ENCODE peak calls at places on chromosomes 2 and 18, in six cellular contexts. V, W, K, N, S and O are unnamed samples.

GRCh38 chr2:85215074-85216050 is 82.2 kb downstream of the TCF7L1 start:
- DNase-seq in V (peak; percentile 79), W (no peak), K (peak; percentile 45), N (no peak), S (peak; percentile 94), O (peak; percentile 45)

GRCh38 chr2:85490861-85491763 is 47.9 kb upstream of the MAT2A start:
- DNase-seq in V (no peak), W (no peak), K (no peak), N (no peak), S (peak; percentile 16), O (no peak)

GRCh38 chr2:9990735-9991134 is 39.2 kb downstream of the GRHL1 start:
- DNase-seq in V (no peak), W (no peak), K (peak; percentile 73), N (no peak), S (no peak), O (no peak)

GRCh38 chr2:54482725-54483124 is 26.6 kb downstream of the SPTBN1 start:
- DNase-seq in V (peak; percentile 53), W (no peak), K (no peak), N (no peak), S (peak; percentile 89), O (no peak)

GRCh38 chr2:9145109-9145751 is 61.4 kb upstream of the ASAP2 start:
- DNase-seq in V (no peak), W (no peak), K (no peak), N (no peak), S (peak; percentile 92), O (no peak)

GRCh38 chr2:144516981-144517824 is 2.7 kb downstream of the ZEB2 start:
- DNase-seq in V (peak; percentile 88), W (no peak), K (peak; percentile 58), N (no peak), S (peak; percentile 93), O (peak; percentile 61)

GRCh38 chr2:235432741-235433520 is 60.9 kb upstream of the AGAP1 start:
- DNase-seq in V (no peak), W (no peak), K (no peak), N (no peak), S (no peak), O (no peak)

GRCh38 chr2:237886702-237887481 is 27.5 kb downstream of the RAMP1 start:
- DNase-seq in V (no peak), W (no peak), K (no peak), N (no peak), S (peak; percentile 86), O (peak; percentile 10)

GRCh38 chr18:47936975-47937374 is 6.5 kb upstream of the SMAD2 start:
- DNase-seq in V (no peak), W (no peak), K (no peak), N (no peak), S (no peak), O (no peak)

GRCh38 chr2:159379181-159379580 is 92.7 kb upstream of the WDSUB1 start:
- DNase-seq in V (no peak), W (no peak), K (no peak), N (no peak), S (no peak), O (no peak)

GRCh38 chr2:96760986-96761832 is 507 bp downstream of the CNNM4 start:
- DNase-seq in V (no peak), W (peak; percentile 38), K (peak; percentile 50), N (no peak), S (peak; percentile 34), O (no peak)

GRCh38 chr2:239703834-239704233 is 303.0 kb upstream of the HDAC4 start:
- DNase-seq in V (no peak), W (no peak), K (no peak), N (no peak), S (no peak), O (no peak)

GRCh38 chr2:12448846-12449480 is 267.8 kb upstream of the TRIB2 start:
- DNase-seq in V (no peak), W (no peak), K (no peak), N (no peak), S (no peak), O (no peak)